ENCODE peak calls at places on chromosomes 16 and 17, in four cellular contexts. W is WTC11, F is HEK293T, C is K562. V is an unnamed sample.

GRCh38 chr16:74107795-74108610 is 188.6 kb upstream of the PSMD7 start:
- DNase-seq in W (peak; percentile 80), C (peak; percentile 42), F (peak; percentile 57), V (peak; percentile 61)

GRCh38 chr17:67386965-67387551 is 10.0 kb downstream of the PITPNC1 start:
- DNase-seq in F (peak; percentile 74), C (peak; percentile 67), W (peak; percentile 79), V (peak; percentile 56)

GRCh38 chr17:13590441-13590840 is 11.3 kb downstream of the HS3ST3A1 start:
- DNase-seq in F (no peak), W (no peak), C (no peak), V (no peak)

GRCh38 chr17:27318228-27318627 is 24.3 kb downstream of the WSB1 start:
- DNase-seq in F (no peak), W (no peak), C (no peak), V (no peak)

GRCh38 chr17:37490638-37491614 is 1.2 kb downstream of the DUSP14 start:
- DNase-seq in F (peak; percentile 33), W (peak; percentile 41), C (peak; percentile 55), V (peak; percentile 64)

GRCh38 chr17:59884861-59885260 is 7.9 kb downstream of the TUBD1 start:
- DNase-seq in F (no peak), W (no peak), C (no peak), V (no peak)

GRCh38 chr17:76707985-76708807 is 2.6 kb downstream of the MXRA7 start:
- DNase-seq in F (no peak), W (peak; percentile 84), C (peak; percentile 63), V (peak; percentile 41)

GRCh38 chr17:62652251-62653001 is 25.0 kb downstream of the MRC2 start:
- DNase-seq in C (no peak), F (peak; percentile 43), W (peak; percentile 52), V (no peak)

GRCh38 chr17:82272495-82273326 is 789 bp downstream of the CSNK1D start:
- DNase-seq in C (peak; percentile 93), F (peak; percentile 63), W (peak; percentile 50), V (no peak)

GRCh38 chr17:16215965-16216316 is 607 bp upstream of the NCOR1 start:
- DNase-seq in W (peak; percentile 65), F (peak; percentile 27), C (no peak), V (peak; percentile 57)
- TF ChIP-seq ELF4 in W (no peak), F (no peak), C (no peak), V (no peak)

GRCh38 chr16:86545481-86545880 is 9.6 kb downstream of the MTHFSD start:
- DNase-seq in W (no peak), F (no peak), C (no peak), V (no peak)
- TF ChIP-seq ELF4 in W (no peak), F (no peak), C (no peak), V (no peak)

GRCh38 chr16:14632693-14633569 is at the start of gene BFAR:
- DNase-seq in F (peak; percentile 91), C (peak; percentile 90), W (peak; percentile 99), V (peak; percentile 99)

GRCh38 chr16:14629919-14630619 is at the start of gene PARN:
- DNase-seq in W (peak; percentile 98), C (peak; percentile 96), F (peak; percentile 96), V (peak; percentile 98)

GRCh38 chr16:14629612-14629918 is 495 bp downstream of the PARN start:
- DNase-seq in W (no peak), F (peak; percentile 17), C (peak; percentile 61), V (no peak)

GRCh38 chr16:14627088-14627487 is 3.0 kb downstream of the PARN start:
- DNase-seq in W (no peak), F (no peak), C (no peak), V (no peak)

GRCh38 chr16:14628806-14629611 is 1.1 kb downstream of the PARN start:
- DNase-seq in C (no peak), W (no peak), F (peak; percentile 10), V (no peak)
- TF ChIP-seq ELF4 in C (no peak), W (no peak), F (no peak), V (no peak)

GRCh38 chr16:89330177-89330856 is 112.8 kb downstream of the ZNF778 start:
- DNase-seq in F (no peak), C (peak; percentile 39), W (peak; percentile 4), V (peak; percentile 84)
- TF ChIP-seq ELF4 in F (no peak), C (no peak), W (no peak), V (no peak)

GRCh38 chr17:19728114-19728495 is 11.7 kb upstream of the SLC47A2 start:
- DNase-seq in F (no peak), W (no peak), C (no peak), V (peak; percentile 44)
- TF ChIP-seq ELF4 in F (no peak), W (no peak), C (no peak), V (no peak)

DNA sequence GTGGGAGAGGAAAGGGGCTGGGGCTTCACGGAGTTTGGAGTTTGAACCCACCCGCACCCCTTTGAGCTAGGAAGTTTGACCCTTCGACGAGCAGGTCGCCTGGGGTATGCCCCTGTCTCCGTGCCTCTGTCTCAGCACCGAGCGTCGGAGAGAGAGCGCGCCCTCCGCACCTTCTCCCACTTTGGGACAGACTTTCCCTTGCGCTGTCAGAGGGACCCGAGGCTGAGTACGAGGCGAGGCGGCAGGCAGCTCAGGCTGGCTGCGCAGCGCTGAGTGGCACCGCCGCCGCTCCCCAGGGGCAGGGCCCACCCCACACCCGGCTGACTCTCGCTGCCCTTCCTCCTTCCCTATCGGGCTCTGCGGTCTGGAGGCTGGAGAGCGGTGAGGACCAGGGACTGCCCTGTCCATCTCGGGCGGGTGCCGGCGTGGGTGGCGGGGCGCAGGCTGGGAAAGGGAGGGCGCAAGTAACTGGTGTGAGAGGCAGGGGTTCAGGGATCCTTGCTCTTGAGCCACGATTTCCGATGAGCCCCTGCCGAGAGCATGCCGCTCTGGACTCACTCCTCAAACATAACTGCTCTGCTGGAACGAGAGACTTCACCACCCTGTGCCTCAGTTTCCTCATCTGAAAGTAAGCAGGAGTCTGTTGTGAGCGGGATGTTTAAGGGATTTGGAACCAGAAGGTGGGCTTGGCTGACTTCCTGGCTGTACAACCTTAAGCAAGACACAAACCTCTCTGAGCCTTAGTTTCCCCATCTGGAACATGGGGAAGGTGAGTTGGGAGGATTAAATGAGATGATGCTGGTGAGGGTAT is 981 bp downstream of the BEAN1 start:
- DNase-seq in C (no peak), F (no peak), W (peak; percentile 34), V (no peak)
- TF ChIP-seq ELF4 in C (no peak), F (no peak), W (no peak), V (no peak)

DNA sequence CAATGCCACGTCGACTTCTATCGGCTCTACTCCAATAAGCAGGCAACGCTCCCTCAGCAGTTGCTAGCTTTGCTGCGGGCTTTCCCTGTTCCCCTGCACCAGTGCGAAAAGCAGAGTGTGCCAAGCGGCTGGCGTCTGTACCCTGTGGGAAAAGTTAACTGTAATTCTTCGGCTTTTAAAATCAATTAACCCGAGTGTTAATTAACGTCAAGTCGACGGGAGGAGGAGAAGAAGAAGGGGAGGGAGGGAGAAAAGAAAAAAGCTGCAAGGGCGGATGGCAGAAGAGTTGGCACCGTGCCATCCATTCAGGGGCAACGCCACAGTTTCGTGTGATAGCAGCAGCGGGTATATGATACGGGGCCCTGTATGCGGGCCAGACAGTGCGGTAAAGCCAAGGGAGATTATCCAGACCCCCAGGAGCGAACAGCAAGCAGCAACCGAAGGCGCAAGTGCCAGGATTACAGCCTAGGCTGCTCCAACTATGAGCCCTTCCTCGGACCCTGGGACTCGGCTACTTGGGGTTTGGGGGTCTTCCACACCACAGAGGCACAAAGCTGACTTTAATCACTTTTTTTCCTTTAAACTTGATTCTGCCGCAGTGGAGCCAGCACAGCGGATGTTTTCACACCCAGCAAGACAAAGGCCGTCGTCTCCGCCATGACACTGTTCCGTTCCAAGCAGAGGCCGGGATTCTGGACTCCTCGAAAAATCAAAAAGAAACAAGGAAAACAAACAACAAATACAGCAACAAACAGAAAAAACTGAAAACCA is 253.8 kb upstream of the PMFBP1 start:
- DNase-seq in W (no peak), F (no peak), C (no peak), V (no peak)
- TF ChIP-seq ELF4 in W (no peak), F (no peak), C (no peak), V (no peak)

GRCh38 chr17:48127371-48128051 is 19.9 kb downstream of the SNX11 start:
- DNase-seq in C (no peak), F (no peak), W (no peak), V (no peak)
- TF ChIP-seq ELF4 in C (no peak), F (no peak), W (no peak), V (no peak)

GRCh38 chr16:78395035-78395434 is 295.6 kb downstream of the WWOX start:
- DNase-seq in C (no peak), F (no peak), W (no peak), V (no peak)
- TF ChIP-seq ELF4 in C (no peak), F (no peak), W (no peak), V (no peak)

DNA sequence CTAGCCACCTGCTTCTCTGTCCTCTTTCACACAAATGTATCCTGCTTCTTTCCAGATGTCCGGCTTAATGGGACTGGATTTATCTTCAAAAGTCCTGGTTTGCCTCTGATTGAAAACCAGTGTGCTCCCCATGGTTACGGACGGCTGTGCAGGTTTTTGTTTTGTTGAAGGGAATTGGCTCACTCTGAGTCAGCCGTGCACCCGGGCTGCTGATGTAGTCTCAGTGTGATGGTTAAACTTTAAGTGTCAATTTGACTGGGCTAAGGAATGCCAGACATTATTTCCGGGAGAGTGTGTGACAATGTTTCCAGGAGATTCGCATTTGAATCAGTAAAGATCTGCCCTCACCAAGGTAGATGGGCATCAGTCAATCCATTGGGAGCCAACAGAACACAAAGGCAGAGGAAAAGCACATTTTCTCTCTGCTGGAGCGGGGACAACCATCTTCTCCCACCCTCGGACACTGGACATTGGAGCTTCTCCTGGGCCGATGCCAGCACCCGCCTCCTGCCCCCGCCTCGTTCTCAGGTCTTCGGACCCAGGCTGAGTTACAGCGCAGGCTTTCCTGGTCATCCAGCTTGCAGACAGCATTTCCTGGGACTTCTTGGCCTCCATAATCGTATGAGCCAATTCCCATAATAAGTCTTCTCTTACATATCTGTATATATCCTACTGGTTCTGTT is 126.9 kb upstream of the TNRC6C start:
- DNase-seq in C (no peak), W (no peak), F (no peak), V (no peak)
- TF ChIP-seq ELF4 in C (no peak), W (no peak), F (no peak), V (no peak)

V was measured in HepG2.